ENCODE peak calls at places on chromosomes 1 and 21, in ten cellular contexts. One of them, this sample, is unnamed.

GRCh38 chr1:119987112-119987511 is 82.3 kb downstream of the NOTCH2 start:
- DNase-seq in colonic mucosa: no peak
- DNase-seq in heart left ventricle: peak
- DNase-seq in Karpas-422: peak
- DNase-seq in mesenchymal stem cell: peak
- DNase-seq in IMR-90: peak
- DNase-seq in OCI-LY7: no peak
- DNase-seq in mesendoderm: peak
- DNase-seq in left ventricle myocardium inferior: no peak
- DNase-seq in spleen: no peak
- DNase-seq in this sample: peak

GRCh38 chr1:212500351-212500750 is 67.6 kb downstream of the NENF start:
- DNase-seq in Karpas-422: no peak
- DNase-seq in heart left ventricle: no peak
- DNase-seq in mesendoderm: no peak
- DNase-seq in spleen: no peak
- DNase-seq in colonic mucosa: no peak
- DNase-seq in IMR-90: no peak
- DNase-seq in left ventricle myocardium inferior: no peak
- DNase-seq in mesenchymal stem cell: no peak
- DNase-seq in OCI-LY7: no peak
- DNase-seq in this sample: no peak

GRCh38 chr1:110464340-110464739 is 13.4 kb downstream of the PROK1 start:
- DNase-seq in mesendoderm: no peak
- DNase-seq in colonic mucosa: no peak
- DNase-seq in left ventricle myocardium inferior: no peak
- DNase-seq in IMR-90: peak
- DNase-seq in heart left ventricle: no peak
- DNase-seq in Karpas-422: no peak
- DNase-seq in mesenchymal stem cell: peak
- DNase-seq in spleen: peak
- DNase-seq in OCI-LY7: no peak
- DNase-seq in this sample: peak

GRCh38 chr1:115364044-115364775 is 26.2 kb upstream of the NGF start:
- DNase-seq in colonic mucosa: no peak
- DNase-seq in left ventricle myocardium inferior: no peak
- DNase-seq in Karpas-422: no peak
- DNase-seq in OCI-LY7: peak
- DNase-seq in IMR-90: peak
- DNase-seq in spleen: no peak
- DNase-seq in heart left ventricle: no peak
- DNase-seq in mesenchymal stem cell: peak
- DNase-seq in mesendoderm: no peak
- DNase-seq in this sample: peak

GRCh38 chr21:42369821-42370220 is 3.5 kb upstream of the TFF1 start:
- DNase-seq in colonic mucosa: no peak
- DNase-seq in Karpas-422: no peak
- DNase-seq in left ventricle myocardium inferior: no peak
- DNase-seq in IMR-90: no peak
- DNase-seq in OCI-LY7: no peak
- DNase-seq in heart left ventricle: no peak
- DNase-seq in mesendoderm: no peak
- DNase-seq in mesenchymal stem cell: no peak
- DNase-seq in spleen: no peak
- DNase-seq in this sample: no peak

GRCh38 chr1:45493116-45493697 is 2.2 kb upstream of the TESK2 start:
- DNase-seq in IMR-90: peak
- DNase-seq in heart left ventricle: peak
- DNase-seq in colonic mucosa: peak
- DNase-seq in left ventricle myocardium inferior: no peak
- DNase-seq in Karpas-422: peak
- DNase-seq in spleen: peak
- DNase-seq in mesenchymal stem cell: peak
- DNase-seq in mesendoderm: peak
- DNase-seq in OCI-LY7: peak
- DNase-seq in this sample: peak

GRCh38 chr1:226737819-226738420 is 1.2 kb downstream of the ITPKB start:
- DNase-seq in left ventricle myocardium inferior: peak
- DNase-seq in Karpas-422: peak
- DNase-seq in colonic mucosa: peak
- DNase-seq in mesenchymal stem cell: peak
- DNase-seq in mesendoderm: peak
- DNase-seq in OCI-LY7: peak
- DNase-seq in spleen: peak
- DNase-seq in IMR-90: peak
- DNase-seq in heart left ventricle: peak
- DNase-seq in this sample: peak

GRCh38 chr1:19901653-19902052 is 19.5 kb downstream of the OTUD3 start:
- DNase-seq in spleen: no peak
- DNase-seq in left ventricle myocardium inferior: no peak
- DNase-seq in Karpas-422: no peak
- DNase-seq in mesenchymal stem cell: no peak
- DNase-seq in mesendoderm: no peak
- DNase-seq in IMR-90: no peak
- DNase-seq in colonic mucosa: no peak
- DNase-seq in OCI-LY7: no peak
- DNase-seq in heart left ventricle: no peak
- DNase-seq in this sample: no peak

GRCh38 chr1:178689769-178690168 is 35.3 kb upstream of the RALGPS2 start:
- DNase-seq in IMR-90: peak
- DNase-seq in spleen: no peak
- DNase-seq in mesendoderm: no peak
- DNase-seq in mesenchymal stem cell: no peak
- DNase-seq in heart left ventricle: no peak
- DNase-seq in left ventricle myocardium inferior: no peak
- DNase-seq in colonic mucosa: no peak
- DNase-seq in Karpas-422: no peak
- DNase-seq in OCI-LY7: no peak
- DNase-seq in this sample: no peak

GRCh38 chr1:160993544-160993943 is 27.4 kb downstream of the F11R start:
- DNase-seq in Karpas-422: peak
- DNase-seq in mesenchymal stem cell: peak
- DNase-seq in left ventricle myocardium inferior: no peak
- DNase-seq in OCI-LY7: peak
- DNase-seq in heart left ventricle: no peak
- DNase-seq in spleen: no peak
- DNase-seq in colonic mucosa: no peak
- DNase-seq in IMR-90: peak
- DNase-seq in mesendoderm: no peak
- DNase-seq in this sample: peak

GRCh38 chr1:206508956-206509355 is 1.6 kb downstream of the RASSF5 start:
- DNase-seq in mesendoderm: no peak
- DNase-seq in IMR-90: peak
- DNase-seq in heart left ventricle: peak
- DNase-seq in Karpas-422: no peak
- DNase-seq in mesenchymal stem cell: peak
- DNase-seq in colonic mucosa: no peak
- DNase-seq in left ventricle myocardium inferior: no peak
- DNase-seq in OCI-LY7: no peak
- DNase-seq in spleen: peak
- DNase-seq in this sample: no peak

GRCh38 chr1:214154596-214155261 is 126.2 kb upstream of the SMYD2 start:
- DNase-seq in IMR-90: no peak
- DNase-seq in Karpas-422: no peak
- DNase-seq in OCI-LY7: no peak
- DNase-seq in spleen: no peak
- DNase-seq in mesenchymal stem cell: no peak
- DNase-seq in colonic mucosa: no peak
- DNase-seq in mesendoderm: peak
- DNase-seq in heart left ventricle: no peak
- DNase-seq in left ventricle myocardium inferior: no peak
- DNase-seq in this sample: no peak

GRCh38 chr1:176903474-176903873 is 261.0 kb downstream of the ASTN1 start:
- DNase-seq in OCI-LY7: no peak
- DNase-seq in mesenchymal stem cell: no peak
- DNase-seq in heart left ventricle: no peak
- DNase-seq in mesendoderm: peak
- DNase-seq in Karpas-422: no peak
- DNase-seq in spleen: no peak
- DNase-seq in colonic mucosa: no peak
- DNase-seq in IMR-90: peak
- DNase-seq in left ventricle myocardium inferior: no peak
- DNase-seq in this sample: peak

GRCh38 chr1:248873993-248874671 is 15.2 kb upstream of the ZNF692 start:
- DNase-seq in IMR-90: no peak
- DNase-seq in heart left ventricle: peak
- DNase-seq in Karpas-422: peak
- DNase-seq in colonic mucosa: peak
- DNase-seq in mesenchymal stem cell: no peak
- DNase-seq in mesendoderm: peak
- DNase-seq in spleen: no peak
- DNase-seq in OCI-LY7: peak
- DNase-seq in left ventricle myocardium inferior: peak
- DNase-seq in this sample: no peak

GRCh38 chr1:200124309-200124708 is 96.8 kb downstream of the NR5A2 start:
- DNase-seq in OCI-LY7: no peak
- DNase-seq in Karpas-422: peak
- DNase-seq in heart left ventricle: no peak
- DNase-seq in IMR-90: no peak
- DNase-seq in left ventricle myocardium inferior: no peak
- DNase-seq in mesendoderm: no peak
- DNase-seq in colonic mucosa: no peak
- DNase-seq in spleen: no peak
- DNase-seq in mesenchymal stem cell: no peak
- DNase-seq in this sample: no peak
- H3K4me3 ChIP-seq in OCI-LY7: no peak
- H3K4me3 ChIP-seq in Karpas-422: no peak
- H3K4me3 ChIP-seq in heart left ventricle: no peak
- H3K4me3 ChIP-seq in IMR-90: no peak
- H3K4me3 ChIP-seq in left ventricle myocardium inferior: no peak
- H3K4me3 ChIP-seq in mesendoderm: no peak
- H3K4me3 ChIP-seq in colonic mucosa: no peak
- H3K4me3 ChIP-seq in spleen: no peak
- H3K4me3 ChIP-seq in mesenchymal stem cell: no peak
- H3K4me3 ChIP-seq in this sample: no peak

GRCh38 chr1:66124670-66125069 is 332.0 kb downstream of the PDE4B start:
- DNase-seq in mesenchymal stem cell: no peak
- DNase-seq in heart left ventricle: no peak
- DNase-seq in mesendoderm: no peak
- DNase-seq in Karpas-422: no peak
- DNase-seq in OCI-LY7: no peak
- DNase-seq in IMR-90: no peak
- DNase-seq in colonic mucosa: no peak
- DNase-seq in spleen: no peak
- DNase-seq in left ventricle myocardium inferior: no peak
- DNase-seq in this sample: no peak

GRCh38 chr1:66119148-66119547 is 326.5 kb downstream of the PDE4B start:
- DNase-seq in Karpas-422: no peak
- DNase-seq in mesendoderm: no peak
- DNase-seq in left ventricle myocardium inferior: no peak
- DNase-seq in heart left ventricle: no peak
- DNase-seq in colonic mucosa: no peak
- DNase-seq in OCI-LY7: peak
- DNase-seq in mesenchymal stem cell: no peak
- DNase-seq in spleen: no peak
- DNase-seq in IMR-90: no peak
- DNase-seq in this sample: no peak
- H3K4me3 ChIP-seq in Karpas-422: no peak
- H3K4me3 ChIP-seq in mesendoderm: no peak
- H3K4me3 ChIP-seq in left ventricle myocardium inferior: no peak
- H3K4me3 ChIP-seq in heart left ventricle: no peak
- H3K4me3 ChIP-seq in colonic mucosa: no peak
- H3K4me3 ChIP-seq in OCI-LY7: no peak
- H3K4me3 ChIP-seq in mesenchymal stem cell: no peak
- H3K4me3 ChIP-seq in spleen: no peak
- H3K4me3 ChIP-seq in IMR-90: no peak
- H3K4me3 ChIP-seq in this sample: no peak

DNA sequence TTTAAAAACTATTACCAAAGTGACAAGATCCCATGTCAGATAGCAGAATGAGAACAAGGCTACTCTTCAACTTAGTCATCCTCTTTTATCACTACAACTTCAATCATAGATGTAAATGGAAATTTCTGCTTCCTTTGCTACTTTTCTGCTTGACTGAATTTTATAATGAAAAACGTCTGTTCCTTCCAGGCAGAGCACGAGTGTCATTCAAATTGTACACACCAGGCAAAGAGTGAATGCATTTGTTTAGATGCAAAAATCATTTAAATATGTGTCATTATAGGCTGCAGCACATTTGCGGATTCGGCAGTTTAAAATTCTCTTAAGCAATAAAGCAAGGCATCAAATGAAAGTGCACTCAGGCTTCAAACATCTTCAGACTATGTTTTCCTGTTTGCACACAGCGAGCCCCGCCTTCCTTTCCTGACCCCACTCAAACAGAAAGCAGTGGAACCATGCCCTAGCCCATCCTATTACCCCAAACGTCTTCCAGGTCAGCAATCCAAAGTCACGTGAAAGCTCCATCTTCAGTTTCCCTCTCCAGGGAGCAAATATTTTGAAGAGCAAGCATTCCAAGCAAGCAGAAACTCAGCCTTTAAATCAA is 99.6 kb downstream of the APP start:
- DNase-seq in OCI-LY7: peak
- DNase-seq in heart left ventricle: no peak
- DNase-seq in Karpas-422: no peak
- DNase-seq in spleen: no peak
- DNase-seq in colonic mucosa: peak
- DNase-seq in mesendoderm: peak
- DNase-seq in mesenchymal stem cell: peak
- DNase-seq in IMR-90: peak
- DNase-seq in left ventricle myocardium inferior: no peak
- DNase-seq in this sample: peak
- H3K4me3 ChIP-seq in OCI-LY7: peak
- H3K4me3 ChIP-seq in heart left ventricle: peak
- H3K4me3 ChIP-seq in Karpas-422: no peak
- H3K4me3 ChIP-seq in spleen: no peak
- H3K4me3 ChIP-seq in colonic mucosa: no peak
- H3K4me3 ChIP-seq in mesendoderm: no peak
- H3K4me3 ChIP-seq in mesenchymal stem cell: no peak
- H3K4me3 ChIP-seq in IMR-90: peak
- H3K4me3 ChIP-seq in left ventricle myocardium inferior: peak
- H3K4me3 ChIP-seq in this sample: peak

DNA sequence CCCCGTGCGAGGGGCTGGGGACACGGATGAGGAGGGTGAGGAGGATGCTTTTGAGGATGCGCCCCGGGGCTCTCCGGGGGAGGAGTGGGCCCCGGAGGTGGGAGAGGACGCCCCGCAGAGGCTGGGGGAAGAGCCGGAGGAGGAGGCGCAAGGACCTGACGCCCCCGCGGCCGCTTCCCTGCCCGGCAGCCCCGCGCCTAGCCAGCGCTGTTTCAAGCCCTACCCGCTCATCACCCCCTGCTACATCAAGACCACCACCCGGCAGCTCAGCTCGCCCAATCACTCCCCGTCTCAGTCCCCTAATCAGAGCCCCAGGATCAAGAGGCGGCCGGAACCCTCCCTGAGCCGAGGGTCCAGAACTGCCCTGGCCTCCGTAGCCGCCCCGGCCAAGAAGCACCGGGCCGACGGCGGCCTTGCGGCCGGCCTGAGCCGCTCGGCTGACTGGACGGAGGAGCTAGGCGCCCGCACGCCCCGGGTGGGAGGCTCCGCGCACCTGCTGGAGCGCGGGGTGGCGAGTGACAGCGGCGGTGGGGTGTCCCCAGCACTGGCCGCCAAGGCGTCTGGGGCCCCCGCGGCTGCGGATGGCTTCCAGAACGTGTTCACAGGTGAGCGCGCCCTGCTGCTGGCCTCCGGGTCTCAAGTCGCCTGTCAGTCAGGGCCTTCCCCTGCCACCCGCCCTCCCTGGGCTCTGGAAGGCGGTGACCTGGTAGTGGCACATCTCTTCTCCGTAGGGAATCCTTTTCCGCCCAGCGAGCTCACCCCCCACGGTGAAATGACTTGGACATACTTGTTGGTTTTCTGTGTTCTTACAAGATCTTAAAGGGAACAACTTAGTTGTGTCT is 1.7 kb downstream of the FMN2 start:
- DNase-seq in colonic mucosa: no peak
- DNase-seq in mesendoderm: peak
- DNase-seq in left ventricle myocardium inferior: no peak
- DNase-seq in mesenchymal stem cell: peak
- DNase-seq in OCI-LY7: no peak
- DNase-seq in heart left ventricle: no peak
- DNase-seq in IMR-90: no peak
- DNase-seq in spleen: no peak
- DNase-seq in Karpas-422: no peak
- DNase-seq in this sample: peak
- H3K4me3 ChIP-seq in colonic mucosa: peak
- H3K4me3 ChIP-seq in mesendoderm: peak
- H3K4me3 ChIP-seq in left ventricle myocardium inferior: peak
- H3K4me3 ChIP-seq in mesenchymal stem cell: peak
- H3K4me3 ChIP-seq in OCI-LY7: no peak
- H3K4me3 ChIP-seq in heart left ventricle: peak
- H3K4me3 ChIP-seq in IMR-90: peak
- H3K4me3 ChIP-seq in spleen: no peak
- H3K4me3 ChIP-seq in Karpas-422: no peak
- H3K4me3 ChIP-seq in this sample: peak

This sample was measured in astrocyte of the spinal cord.